ENCODE peak calls at places on chromosomes 4 and X, in four cellular contexts. One of them, this sample, is unnamed.

GRCh38 chr4:106495498-106495897 is 126.9 kb upstream of the GIMD1 start:
- DNase-seq in IMR-90: no peak
- DNase-seq in neural progenitor cell: no peak
- DNase-seq in GM23248: peak
- DNase-seq in this sample: no peak

GRCh38 chrX:134753185-134754008 is 95.1 kb upstream of the PLAC1 start:
- DNase-seq in neural progenitor cell: no peak
- DNase-seq in IMR-90: peak
- DNase-seq in GM23248: peak
- DNase-seq in this sample: no peak

GRCh38 chr4:180953572-180953971 is 1289.6 kb upstream of the TENM3 start:
- DNase-seq in IMR-90: peak
- DNase-seq in neural progenitor cell: peak
- DNase-seq in GM23248: peak
- DNase-seq in this sample: no peak

GRCh38 chrX:67555578-67556203 is 11.9 kb downstream of the AR start:
- DNase-seq in neural progenitor cell: peak
- DNase-seq in GM23248: peak
- DNase-seq in IMR-90: peak
- DNase-seq in this sample: peak

GRCh38 chrX:16628954-16629595 is 20.9 kb upstream of the S100G start:
- DNase-seq in GM23248: no peak
- DNase-seq in neural progenitor cell: peak
- DNase-seq in IMR-90: no peak
- DNase-seq in this sample: no peak

GRCh38 chr4:7540216-7540615 is 105.5 kb upstream of the PSAPL1 start:
- DNase-seq in GM23248: no peak
- DNase-seq in neural progenitor cell: no peak
- DNase-seq in IMR-90: no peak
- DNase-seq in this sample: no peak

GRCh38 chr4:1060646-1061371 is 49.4 kb downstream of the FGFRL1 start:
- DNase-seq in IMR-90: no peak
- DNase-seq in GM23248: no peak
- DNase-seq in neural progenitor cell: no peak
- DNase-seq in this sample: no peak

GRCh38 chr4:15942283-15942682 is 3.7 kb upstream of the FGFBP1 start:
- DNase-seq in IMR-90: no peak
- DNase-seq in GM23248: no peak
- DNase-seq in neural progenitor cell: no peak
- DNase-seq in this sample: no peak

GRCh38 chrX:33892670-33893069 is 239.4 kb downstream of the FAM47A start:
- DNase-seq in GM23248: no peak
- DNase-seq in neural progenitor cell: no peak
- DNase-seq in IMR-90: no peak
- DNase-seq in this sample: no peak

GRCh38 chr4:90220453-90220852 is 93.3 kb downstream of the CCSER1 start:
- DNase-seq in IMR-90: no peak
- DNase-seq in neural progenitor cell: no peak
- DNase-seq in GM23248: no peak
- DNase-seq in this sample: no peak

GRCh38 chr4:184748251-184748652 is 14.4 kb upstream of the CENPU start:
- DNase-seq in IMR-90: no peak
- DNase-seq in neural progenitor cell: no peak
- DNase-seq in GM23248: no peak
- DNase-seq in this sample: no peak

GRCh38 chr4:98467627-98468072 is 190.8 kb downstream of the TSPAN5 start:
- DNase-seq in neural progenitor cell: peak
- DNase-seq in GM23248: peak
- DNase-seq in IMR-90: peak
- DNase-seq in this sample: peak

GRCh38 chr4:187118731-187119130 is 395.1 kb upstream of the FAT1 start:
- DNase-seq in IMR-90: peak
- DNase-seq in GM23248: no peak
- DNase-seq in neural progenitor cell: no peak
- DNase-seq in this sample: no peak

GRCh38 chr4:56768772-56769171 is 52.7 kb downstream of the SPINK2 start:
- DNase-seq in neural progenitor cell: no peak
- DNase-seq in GM23248: no peak
- DNase-seq in IMR-90: no peak
- DNase-seq in this sample: no peak

GRCh38 chrX:109732780-109733657 is at the start of gene ACSL4:
- DNase-seq in GM23248: peak
- DNase-seq in neural progenitor cell: peak
- DNase-seq in IMR-90: peak
- DNase-seq in this sample: peak

GRCh38 chrX:18833071-18833731 is 125.8 kb downstream of the PPEF1 start:
- DNase-seq in neural progenitor cell: no peak
- DNase-seq in GM23248: peak
- DNase-seq in IMR-90: peak
- DNase-seq in this sample: no peak

GRCh38 chr4:60129740-60130139 is 1070.4 kb upstream of the ADGRL3 start:
- DNase-seq in GM23248: no peak
- DNase-seq in IMR-90: no peak
- DNase-seq in neural progenitor cell: no peak
- DNase-seq in this sample: no peak

GRCh38 chrX:132737743-132738142 is 220.7 kb downstream of the HS6ST2 start:
- DNase-seq in IMR-90: no peak
- DNase-seq in GM23248: no peak
- DNase-seq in neural progenitor cell: no peak
- DNase-seq in this sample: peak

GRCh38 chrX:68249401-68249831 is 183.9 kb downstream of the OPHN1 start:
- DNase-seq in neural progenitor cell: no peak
- DNase-seq in GM23248: no peak
- DNase-seq in IMR-90: no peak
- DNase-seq in this sample: no peak

GRCh38 chrX:155070663-155070974 is 317 bp downstream of the CMC4 start:
- DNase-seq in neural progenitor cell: no peak
- DNase-seq in GM23248: no peak
- DNase-seq in IMR-90: no peak
- DNase-seq in this sample: no peak

GRCh38 chr4:173834151-173834550 is 304.1 kb upstream of the HAND2 start:
- DNase-seq in IMR-90: peak
- DNase-seq in GM23248: peak
- DNase-seq in neural progenitor cell: no peak
- DNase-seq in this sample: no peak

GRCh38 chr4:185999207-185999606 is 69.7 kb upstream of the TLR3 start:
- DNase-seq in GM23248: no peak
- DNase-seq in IMR-90: no peak
- DNase-seq in neural progenitor cell: no peak
- DNase-seq in this sample: no peak

GRCh38 chr4:86959588-86960500 is 25.0 kb downstream of the AFF1 start:
- DNase-seq in GM23248: no peak
- DNase-seq in IMR-90: no peak
- DNase-seq in neural progenitor cell: peak
- DNase-seq in this sample: no peak

GRCh38 chr4:86960557-86960959 is 25.7 kb downstream of the AFF1 start:
- DNase-seq in IMR-90: peak
- DNase-seq in neural progenitor cell: peak
- DNase-seq in GM23248: peak
- DNase-seq in this sample: peak

GRCh38 chr4:86961103-86961502 is 26.3 kb downstream of the AFF1 start:
- DNase-seq in IMR-90: no peak
- DNase-seq in GM23248: no peak
- DNase-seq in neural progenitor cell: no peak
- DNase-seq in this sample: no peak

GRCh38 chr4:86955888-86956451 is 21.2 kb downstream of the AFF1 start:
- DNase-seq in IMR-90: no peak
- DNase-seq in neural progenitor cell: no peak
- DNase-seq in GM23248: no peak
- DNase-seq in this sample: no peak

DNA sequence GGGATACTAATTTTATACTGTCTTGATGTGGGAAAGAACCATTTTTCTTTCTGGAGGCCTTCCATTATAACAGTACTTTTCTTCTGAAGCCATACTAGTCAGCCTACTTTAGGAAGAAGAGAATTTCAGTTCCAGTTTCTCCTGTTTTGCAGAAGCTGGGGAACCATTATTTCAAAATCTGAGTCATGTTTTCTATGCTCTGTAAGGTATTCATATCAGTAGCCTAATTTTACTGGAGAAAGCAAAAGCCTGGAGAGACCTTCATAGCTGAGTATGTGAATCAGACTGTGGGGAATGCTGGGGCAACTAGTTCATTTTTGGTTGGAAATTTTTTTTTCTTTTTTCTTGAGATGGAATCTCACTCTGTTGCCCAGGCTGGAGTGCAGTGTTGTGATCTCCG is 22.4 kb downstream of the AFF1 start:
- DNase-seq in IMR-90: peak
- DNase-seq in GM23248: peak
- DNase-seq in neural progenitor cell: no peak
- DNase-seq in this sample: no peak
- H3K4me2 ChIP-seq in IMR-90: peak
- H3K4me2 ChIP-seq in GM23248: peak
- H3K4me2 ChIP-seq in neural progenitor cell: no peak
- H3K4me2 ChIP-seq in this sample: no peak

DNA sequence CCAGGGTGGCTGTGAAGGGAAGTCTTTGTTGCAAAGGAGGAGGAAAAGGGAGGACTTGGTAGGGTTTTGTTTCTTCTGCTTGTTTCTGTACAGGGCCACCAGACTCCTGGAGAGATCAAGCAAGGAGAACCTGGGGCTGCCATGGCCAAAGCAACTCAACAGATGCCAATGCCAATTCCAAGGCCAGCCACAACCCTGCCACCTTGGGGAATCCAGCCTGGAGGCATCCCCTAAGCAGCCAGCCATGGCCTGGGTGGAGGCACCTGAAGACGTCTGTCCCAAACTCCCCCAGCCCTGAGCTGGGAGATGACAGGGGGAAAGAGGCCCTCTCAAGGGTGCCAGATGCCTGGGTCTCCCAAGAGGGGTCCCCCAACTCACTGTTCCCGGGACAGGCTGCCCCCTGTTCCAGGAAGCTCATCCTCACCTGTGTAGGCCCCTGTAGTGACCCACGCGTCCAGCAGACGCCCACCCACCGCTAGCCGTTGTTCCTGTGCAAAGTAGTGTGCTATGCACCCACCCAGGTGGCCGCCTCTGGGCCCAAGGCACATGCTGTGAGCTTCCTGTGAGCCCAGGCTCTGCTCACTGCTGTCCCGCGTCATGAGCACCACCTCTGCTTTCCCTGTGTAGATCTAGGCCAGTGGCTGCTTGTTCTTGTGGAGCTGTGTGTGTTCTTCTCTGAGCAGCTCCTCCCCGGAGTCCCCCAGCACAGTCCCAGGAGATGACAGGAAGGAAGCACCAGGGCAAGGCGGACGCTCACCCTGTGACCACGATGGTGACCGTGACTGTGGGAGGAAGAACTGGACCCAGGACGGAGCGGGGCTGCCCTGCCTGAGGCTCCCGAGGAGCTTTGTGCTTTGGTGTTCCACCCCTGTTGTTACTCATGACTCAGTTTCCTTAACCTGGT is 3.2 kb downstream of the PNMA3 start:
- DNase-seq in GM23248: no peak
- DNase-seq in neural progenitor cell: no peak
- DNase-seq in IMR-90: no peak
- DNase-seq in this sample: no peak
- H3K4me2 ChIP-seq in GM23248: no peak
- H3K4me2 ChIP-seq in neural progenitor cell: no peak
- H3K4me2 ChIP-seq in IMR-90: no peak
- H3K4me2 ChIP-seq in this sample: no peak

DNA sequence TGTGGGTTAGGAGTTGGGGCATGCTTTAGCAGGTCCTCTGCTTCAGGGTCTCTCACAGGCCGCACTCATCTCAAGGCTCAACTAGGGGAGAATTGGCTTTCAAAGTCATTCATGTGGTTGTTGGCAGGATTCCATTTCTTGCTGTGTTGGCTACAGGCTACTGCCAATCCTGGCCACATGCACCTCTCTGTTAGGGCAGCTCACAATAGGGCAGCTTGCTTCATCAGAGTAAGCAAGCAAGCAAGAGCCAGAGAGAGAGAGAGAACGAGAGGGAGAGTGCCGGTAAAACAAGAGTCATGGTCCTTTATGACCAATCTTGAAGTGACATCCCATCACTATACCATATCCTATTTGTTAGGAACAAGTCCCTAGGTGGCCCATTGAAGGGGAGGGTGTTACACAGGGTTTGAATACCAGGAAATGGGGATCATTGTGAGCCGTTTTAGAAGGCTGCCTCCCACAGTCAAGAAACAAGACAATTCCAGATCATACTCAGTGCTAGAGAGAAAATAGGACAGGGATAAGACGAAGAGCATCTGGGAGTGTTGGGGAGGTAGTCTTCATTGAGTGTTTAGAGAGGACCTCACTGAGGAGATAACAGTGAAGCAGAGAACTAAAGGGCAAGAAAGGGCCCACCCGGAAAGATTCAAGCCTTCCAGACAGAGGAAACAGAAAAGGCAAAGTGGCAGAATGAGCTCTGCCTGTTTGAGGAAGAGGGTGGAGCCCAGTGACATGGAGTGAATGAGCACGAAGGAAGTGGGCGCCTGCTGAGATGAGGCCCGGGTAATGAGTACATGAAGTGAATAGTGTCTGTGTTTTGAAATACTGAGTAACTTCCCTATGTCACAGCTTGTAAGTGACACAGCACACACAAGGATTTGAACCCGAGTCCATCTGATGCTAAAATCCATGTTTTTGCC is 32.8 kb upstream of the TLR2 start:
- DNase-seq in IMR-90: no peak
- DNase-seq in neural progenitor cell: no peak
- DNase-seq in GM23248: peak
- DNase-seq in this sample: peak
- H3K4me2 ChIP-seq in IMR-90: no peak
- H3K4me2 ChIP-seq in neural progenitor cell: no peak
- H3K4me2 ChIP-seq in GM23248: peak
- H3K4me2 ChIP-seq in this sample: no peak

GRCh38 chr4:139556071-139556734 is at the start of gene SETD7:
- DNase-seq in IMR-90: peak
- DNase-seq in GM23248: peak
- DNase-seq in neural progenitor cell: peak
- DNase-seq in this sample: peak
- H3K4me2 ChIP-seq in IMR-90: peak
- H3K4me2 ChIP-seq in GM23248: peak
- H3K4me2 ChIP-seq in neural progenitor cell: peak
- H3K4me2 ChIP-seq in this sample: peak

DNA sequence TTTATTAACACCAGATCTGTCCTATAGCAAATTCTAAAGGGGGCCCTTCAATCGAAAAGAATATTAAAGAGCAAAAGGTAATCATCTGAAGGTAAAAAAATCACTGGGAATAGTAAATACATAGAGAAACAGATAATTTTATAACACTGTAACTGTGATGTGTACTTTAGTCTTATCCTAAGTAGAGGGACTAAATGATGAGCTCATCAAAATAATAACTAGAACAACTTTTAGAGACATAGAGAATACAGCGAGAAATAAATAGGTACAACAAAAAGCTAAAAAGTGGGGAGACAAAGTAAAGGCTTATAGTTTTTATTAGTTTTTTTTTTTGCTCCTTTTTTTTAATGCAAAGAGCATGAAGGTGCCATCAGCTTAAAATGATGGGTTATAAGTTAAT is 17.3 kb upstream of the CT83 start:
- DNase-seq in neural progenitor cell: no peak
- DNase-seq in IMR-90: no peak
- DNase-seq in GM23248: no peak
- DNase-seq in this sample: no peak
- H3K4me2 ChIP-seq in neural progenitor cell: no peak
- H3K4me2 ChIP-seq in IMR-90: no peak
- H3K4me2 ChIP-seq in GM23248: no peak
- H3K4me2 ChIP-seq in this sample: no peak

GRCh38 chr4:104732766-104733165 is 238.1 kb upstream of the CXXC4 start:
- DNase-seq in IMR-90: no peak
- DNase-seq in GM23248: no peak
- DNase-seq in neural progenitor cell: no peak
- DNase-seq in this sample: no peak
- H3K4me2 ChIP-seq in IMR-90: no peak
- H3K4me2 ChIP-seq in GM23248: no peak
- H3K4me2 ChIP-seq in neural progenitor cell: no peak
- H3K4me2 ChIP-seq in this sample: no peak

This sample was measured in DND-41.